ENCODE peak calls at places on chromosome 20, in nine cellular contexts. V, B, S, H, M, I, E, N and J are unnamed samples.

GRCh38 chr20:12414446-12415274 is 497.0 kb downstream of the BTBD3 start:
- DNase-seq in V (no peak), B (no peak), S (no peak), H (no peak), M (no peak), I (no peak), E (no peak), N (no peak), J (no peak)

GRCh38 chr20:33656783-33657703 is 5.1 kb upstream of the C20orf144 start:
- DNase-seq in V (no peak), B (no peak), S (no peak), H (no peak), M (peak; percentile 53), I (no peak), E (no peak), N (no peak), J (no peak)

GRCh38 chr20:3262566-3262965 is 23.6 kb upstream of the SLC4A11 start:
- DNase-seq in V (no peak), B (no peak), S (no peak), H (no peak), M (no peak), I (no peak), E (no peak), N (no peak), J (no peak)

GRCh38 chr20:23826541-23827018 is at the start of gene CST2:
- DNase-seq in V (no peak), B (no peak), S (no peak), H (peak; percentile 60), M (no peak), I (no peak), E (no peak), N (no peak), J (no peak)

GRCh38 chr20:3237958-3238615 is 903 bp downstream of the SLC4A11 start:
- DNase-seq in V (no peak), B (no peak), S (no peak), H (no peak), M (no peak), I (no peak), E (no peak), N (no peak), J (no peak)

GRCh38 chr20:44642203-44643153 is 9.0 kb downstream of the ADA start:
- DNase-seq in V (peak; percentile 58), B (peak; percentile 75), S (peak; percentile 72), H (no peak), M (peak; percentile 90), I (peak; percentile 44), E (no peak), N (no peak), J (no peak)

GRCh38 chr20:44832724-44833123 is 22.4 kb upstream of the RIMS4 start:
- DNase-seq in V (no peak), B (no peak), S (peak; percentile 6), H (peak; percentile 55), M (no peak), I (no peak), E (no peak), N (no peak), J (no peak)

GRCh38 chr20:32052090-32052791 is at the start of gene HCK:
- DNase-seq in V (no peak), B (no peak), S (no peak), H (no peak), M (no peak), I (no peak), E (no peak), N (no peak), J (no peak)

GRCh38 chr20:45892828-45893500 is 1.8 kb downstream of the CTSA start:
- DNase-seq in V (no peak), B (no peak), S (no peak), H (no peak), M (no peak), I (no peak), E (no peak), N (no peak), J (no peak)

GRCh38 chr20:50415516-50416268 is 94.5 kb upstream of the PTPN1 start:
- DNase-seq in V (no peak), B (peak; percentile 79), S (peak; percentile 90), H (no peak), M (peak; percentile 100), I (no peak), E (peak; percentile 79), N (no peak), J (no peak)

GRCh38 chr20:37911838-37912273 is 8.9 kb downstream of the VSTM2L start:
- DNase-seq in V (no peak), B (peak; percentile 18), S (peak; percentile 46), H (peak; percentile 79), M (peak; percentile 94), I (no peak), E (no peak), N (no peak), J (no peak)